ENCODE peak calls at places on chromosomes 13 and 19, in ten cellular contexts. One of them, this sample, is unnamed.

GRCh38 chr13:32941368-32941767 is 74.9 kb upstream of the KL start:
- DNase-seq in activated CD4-positive, alpha-beta memory T cell treated with anti-CD3 and anti-CD28 coated beads, Interleukin-2, amount 10 ng/mL, durations not matched to agents 7 days and 5 days: no peak
- DNase-seq in uterus: no peak
- DNase-seq in neuronal stem cell: no peak
- DNase-seq in RPMI8226: no peak
- DNase-seq in HS-5: no peak
- DNase-seq in CD4-positive, alpha-beta memory T cell: no peak
- DNase-seq in effector CD4-positive, alpha-beta T cell: no peak
- DNase-seq in AG20443: no peak
- DNase-seq in NCI-H526 treated with DMSO at 0.1 percent for 48 hours: no peak
- DNase-seq in this sample: no peak

GRCh38 chr19:45403781-45404556 is 900 bp downstream of the PPP1R13L start:
- DNase-seq in HS-5: no peak
- DNase-seq in effector CD4-positive, alpha-beta T cell: peak
- DNase-seq in activated CD4-positive, alpha-beta memory T cell treated with anti-CD3 and anti-CD28 coated beads, Interleukin-2, amount 10 ng/mL, durations not matched to agents 7 days and 5 days: peak
- DNase-seq in RPMI8226: peak
- DNase-seq in AG20443: peak
- DNase-seq in CD4-positive, alpha-beta memory T cell: peak
- DNase-seq in uterus: peak
- DNase-seq in neuronal stem cell: no peak
- DNase-seq in NCI-H526 treated with DMSO at 0.1 percent for 48 hours: peak
- DNase-seq in this sample: no peak

GRCh38 chr13:70634893-70635292 is 526.6 kb upstream of the KLHL1 start:
- DNase-seq in effector CD4-positive, alpha-beta T cell: no peak
- DNase-seq in AG20443: no peak
- DNase-seq in CD4-positive, alpha-beta memory T cell: no peak
- DNase-seq in HS-5: no peak
- DNase-seq in activated CD4-positive, alpha-beta memory T cell treated with anti-CD3 and anti-CD28 coated beads, Interleukin-2, amount 10 ng/mL, durations not matched to agents 7 days and 5 days: no peak
- DNase-seq in uterus: no peak
- DNase-seq in NCI-H526 treated with DMSO at 0.1 percent for 48 hours: no peak
- DNase-seq in RPMI8226: no peak
- DNase-seq in neuronal stem cell: no peak
- DNase-seq in this sample: no peak

GRCh38 chr19:33740811-33741396 is 55.8 kb upstream of the KCTD15 start:
- DNase-seq in AG20443: peak
- DNase-seq in neuronal stem cell: peak
- DNase-seq in activated CD4-positive, alpha-beta memory T cell treated with anti-CD3 and anti-CD28 coated beads, Interleukin-2, amount 10 ng/mL, durations not matched to agents 7 days and 5 days: peak
- DNase-seq in HS-5: no peak
- DNase-seq in RPMI8226: peak
- DNase-seq in effector CD4-positive, alpha-beta T cell: no peak
- DNase-seq in NCI-H526 treated with DMSO at 0.1 percent for 48 hours: no peak
- DNase-seq in CD4-positive, alpha-beta memory T cell: no peak
- DNase-seq in uterus: no peak
- DNase-seq in this sample: no peak

GRCh38 chr19:21202865-21203494 is 61.1 kb downstream of the ZNF431 start:
- DNase-seq in uterus: no peak
- DNase-seq in RPMI8226: peak
- DNase-seq in CD4-positive, alpha-beta memory T cell: peak
- DNase-seq in NCI-H526 treated with DMSO at 0.1 percent for 48 hours: peak
- DNase-seq in neuronal stem cell: peak
- DNase-seq in activated CD4-positive, alpha-beta memory T cell treated with anti-CD3 and anti-CD28 coated beads, Interleukin-2, amount 10 ng/mL, durations not matched to agents 7 days and 5 days: no peak
- DNase-seq in AG20443: peak
- DNase-seq in HS-5: no peak
- DNase-seq in effector CD4-positive, alpha-beta T cell: peak
- DNase-seq in this sample: peak

GRCh38 chr13:21516806-21517205 is 57.7 kb upstream of the ZDHHC20 start:
- DNase-seq in AG20443: no peak
- DNase-seq in effector CD4-positive, alpha-beta T cell: no peak
- DNase-seq in uterus: no peak
- DNase-seq in CD4-positive, alpha-beta memory T cell: no peak
- DNase-seq in neuronal stem cell: no peak
- DNase-seq in activated CD4-positive, alpha-beta memory T cell treated with anti-CD3 and anti-CD28 coated beads, Interleukin-2, amount 10 ng/mL, durations not matched to agents 7 days and 5 days: no peak
- DNase-seq in NCI-H526 treated with DMSO at 0.1 percent for 48 hours: no peak
- DNase-seq in RPMI8226: no peak
- DNase-seq in HS-5: no peak
- DNase-seq in this sample: no peak

GRCh38 chr19:2602391-2603181 is 99.9 kb downstream of the GNG7 start:
- DNase-seq in uterus: peak
- DNase-seq in NCI-H526 treated with DMSO at 0.1 percent for 48 hours: no peak
- DNase-seq in neuronal stem cell: no peak
- DNase-seq in CD4-positive, alpha-beta memory T cell: no peak
- DNase-seq in RPMI8226: no peak
- DNase-seq in effector CD4-positive, alpha-beta T cell: no peak
- DNase-seq in activated CD4-positive, alpha-beta memory T cell treated with anti-CD3 and anti-CD28 coated beads, Interleukin-2, amount 10 ng/mL, durations not matched to agents 7 days and 5 days: no peak
- DNase-seq in AG20443: peak
- DNase-seq in HS-5: no peak
- DNase-seq in this sample: peak

GRCh38 chr13:36214163-36214921 is at the start of gene SOHLH2:
- DNase-seq in RPMI8226: no peak
- DNase-seq in effector CD4-positive, alpha-beta T cell: no peak
- DNase-seq in activated CD4-positive, alpha-beta memory T cell treated with anti-CD3 and anti-CD28 coated beads, Interleukin-2, amount 10 ng/mL, durations not matched to agents 7 days and 5 days: no peak
- DNase-seq in AG20443: no peak
- DNase-seq in CD4-positive, alpha-beta memory T cell: no peak
- DNase-seq in HS-5: no peak
- DNase-seq in uterus: no peak
- DNase-seq in NCI-H526 treated with DMSO at 0.1 percent for 48 hours: no peak
- DNase-seq in neuronal stem cell: no peak
- DNase-seq in this sample: no peak

GRCh38 chr13:30679483-30680330 is 55.6 kb upstream of the ALOX5AP start:
- DNase-seq in HS-5: no peak
- DNase-seq in neuronal stem cell: no peak
- DNase-seq in uterus: no peak
- DNase-seq in RPMI8226: peak
- DNase-seq in NCI-H526 treated with DMSO at 0.1 percent for 48 hours: peak
- DNase-seq in CD4-positive, alpha-beta memory T cell: peak
- DNase-seq in activated CD4-positive, alpha-beta memory T cell treated with anti-CD3 and anti-CD28 coated beads, Interleukin-2, amount 10 ng/mL, durations not matched to agents 7 days and 5 days: peak
- DNase-seq in AG20443: peak
- DNase-seq in effector CD4-positive, alpha-beta T cell: no peak
- DNase-seq in this sample: no peak

GRCh38 chr19:38488811-38489481 is 55.5 kb downstream of the RYR1 start:
- DNase-seq in NCI-H526 treated with DMSO at 0.1 percent for 48 hours: no peak
- DNase-seq in CD4-positive, alpha-beta memory T cell: no peak
- DNase-seq in effector CD4-positive, alpha-beta T cell: no peak
- DNase-seq in AG20443: no peak
- DNase-seq in HS-5: no peak
- DNase-seq in uterus: no peak
- DNase-seq in neuronal stem cell: no peak
- DNase-seq in activated CD4-positive, alpha-beta memory T cell treated with anti-CD3 and anti-CD28 coated beads, Interleukin-2, amount 10 ng/mL, durations not matched to agents 7 days and 5 days: no peak
- DNase-seq in RPMI8226: no peak
- DNase-seq in this sample: no peak

GRCh38 chr13:77516342-77516789 is 19.1 kb upstream of the SCEL start:
- DNase-seq in neuronal stem cell: no peak
- DNase-seq in activated CD4-positive, alpha-beta memory T cell treated with anti-CD3 and anti-CD28 coated beads, Interleukin-2, amount 10 ng/mL, durations not matched to agents 7 days and 5 days: no peak
- DNase-seq in NCI-H526 treated with DMSO at 0.1 percent for 48 hours: no peak
- DNase-seq in uterus: no peak
- DNase-seq in AG20443: peak
- DNase-seq in effector CD4-positive, alpha-beta T cell: no peak
- DNase-seq in HS-5: peak
- DNase-seq in RPMI8226: no peak
- DNase-seq in CD4-positive, alpha-beta memory T cell: no peak
- DNase-seq in this sample: no peak

GRCh38 chr19:7869453-7869909 is 4.7 kb downstream of the PRR36 start:
- DNase-seq in neuronal stem cell: no peak
- DNase-seq in activated CD4-positive, alpha-beta memory T cell treated with anti-CD3 and anti-CD28 coated beads, Interleukin-2, amount 10 ng/mL, durations not matched to agents 7 days and 5 days: peak
- DNase-seq in RPMI8226: peak
- DNase-seq in AG20443: peak
- DNase-seq in effector CD4-positive, alpha-beta T cell: peak
- DNase-seq in CD4-positive, alpha-beta memory T cell: peak
- DNase-seq in HS-5: no peak
- DNase-seq in uterus: peak
- DNase-seq in NCI-H526 treated with DMSO at 0.1 percent for 48 hours: no peak
- DNase-seq in this sample: no peak

GRCh38 chr13:51286135-51287002 is 53.1 kb upstream of the SERPINE3 start:
- DNase-seq in activated CD4-positive, alpha-beta memory T cell treated with anti-CD3 and anti-CD28 coated beads, Interleukin-2, amount 10 ng/mL, durations not matched to agents 7 days and 5 days: peak
- DNase-seq in NCI-H526 treated with DMSO at 0.1 percent for 48 hours: peak
- DNase-seq in uterus: peak
- DNase-seq in AG20443: peak
- DNase-seq in neuronal stem cell: peak
- DNase-seq in CD4-positive, alpha-beta memory T cell: peak
- DNase-seq in effector CD4-positive, alpha-beta T cell: peak
- DNase-seq in RPMI8226: peak
- DNase-seq in HS-5: no peak
- DNase-seq in this sample: peak

GRCh38 chr13:28324181-28324789 is 170.6 kb downstream of the FLT1 start:
- DNase-seq in effector CD4-positive, alpha-beta T cell: peak
- DNase-seq in AG20443: peak
- DNase-seq in HS-5: no peak
- DNase-seq in activated CD4-positive, alpha-beta memory T cell treated with anti-CD3 and anti-CD28 coated beads, Interleukin-2, amount 10 ng/mL, durations not matched to agents 7 days and 5 days: peak
- DNase-seq in NCI-H526 treated with DMSO at 0.1 percent for 48 hours: peak
- DNase-seq in RPMI8226: peak
- DNase-seq in neuronal stem cell: peak
- DNase-seq in uterus: peak
- DNase-seq in CD4-positive, alpha-beta memory T cell: no peak
- DNase-seq in this sample: peak

GRCh38 chr13:102667911-102668310 is 26.9 kb downstream of the METTL21C start:
- DNase-seq in HS-5: no peak
- DNase-seq in CD4-positive, alpha-beta memory T cell: no peak
- DNase-seq in uterus: no peak
- DNase-seq in neuronal stem cell: no peak
- DNase-seq in AG20443: no peak
- DNase-seq in NCI-H526 treated with DMSO at 0.1 percent for 48 hours: no peak
- DNase-seq in RPMI8226: no peak
- DNase-seq in activated CD4-positive, alpha-beta memory T cell treated with anti-CD3 and anti-CD28 coated beads, Interleukin-2, amount 10 ng/mL, durations not matched to agents 7 days and 5 days: no peak
- DNase-seq in effector CD4-positive, alpha-beta T cell: no peak
- DNase-seq in this sample: no peak

This sample was measured in NCI-H2081.